ENCODE peak calls at places on chromosomes 1 and 21, in six cellular contexts. One of them, this sample, is unnamed.

GRCh38 chr21:44380876-44381275 is 27.5 kb downstream of the TRPM2 start:
- DNase-seq in right lobe of liver: no peak
- DNase-seq in stimulated activated CD4-positive, alpha-beta T cell treated with anti-CD3 and anti-CD28 coated beads, Interleukin-12 subunit alpha, Interleukin-12 subunit beta, amount 100 ng/mL, for 4 hours: no peak
- DNase-seq in DMS79 treated with DMSO at 0.1 percent for 48 hours: no peak
- DNase-seq in pons: no peak
- DNase-seq in stimulated activated CD8-positive, alpha-beta memory T cell treated with anti-CD3 and anti-CD28 coated beads, Interleukin-4, amount 100 ng/mL, for 1 hour: no peak
- DNase-seq in this sample: no peak

GRCh38 chr21:38351961-38352521 is 95.2 kb downstream of the KCNJ15 start:
- DNase-seq in right lobe of liver: no peak
- DNase-seq in stimulated activated CD4-positive, alpha-beta T cell treated with anti-CD3 and anti-CD28 coated beads, Interleukin-12 subunit alpha, Interleukin-12 subunit beta, amount 100 ng/mL, for 4 hours: no peak
- DNase-seq in DMS79 treated with DMSO at 0.1 percent for 48 hours: no peak
- DNase-seq in pons: no peak
- DNase-seq in stimulated activated CD8-positive, alpha-beta memory T cell treated with anti-CD3 and anti-CD28 coated beads, Interleukin-4, amount 100 ng/mL, for 1 hour: no peak
- DNase-seq in this sample: no peak

GRCh38 chr1:207084701-207085180 is 3.9 kb upstream of the C4BPB start:
- DNase-seq in right lobe of liver: no peak
- DNase-seq in stimulated activated CD4-positive, alpha-beta T cell treated with anti-CD3 and anti-CD28 coated beads, Interleukin-12 subunit alpha, Interleukin-12 subunit beta, amount 100 ng/mL, for 4 hours: peak; percentile 28
- DNase-seq in DMS79 treated with DMSO at 0.1 percent for 48 hours: peak; percentile 38
- DNase-seq in pons: peak; percentile 75
- DNase-seq in stimulated activated CD8-positive, alpha-beta memory T cell treated with anti-CD3 and anti-CD28 coated beads, Interleukin-4, amount 100 ng/mL, for 1 hour: peak; percentile 20
- DNase-seq in this sample: peak; percentile 0

GRCh38 chr1:7749126-7749525 is 22.0 kb upstream of the VAMP3 start:
- DNase-seq in right lobe of liver: no peak
- DNase-seq in stimulated activated CD4-positive, alpha-beta T cell treated with anti-CD3 and anti-CD28 coated beads, Interleukin-12 subunit alpha, Interleukin-12 subunit beta, amount 100 ng/mL, for 4 hours: no peak
- DNase-seq in DMS79 treated with DMSO at 0.1 percent for 48 hours: no peak
- DNase-seq in pons: no peak
- DNase-seq in stimulated activated CD8-positive, alpha-beta memory T cell treated with anti-CD3 and anti-CD28 coated beads, Interleukin-4, amount 100 ng/mL, for 1 hour: no peak
- DNase-seq in this sample: no peak

GRCh38 chr1:218421531-218421930 is 76.4 kb downstream of the TGFB2 start:
- DNase-seq in right lobe of liver: no peak
- DNase-seq in stimulated activated CD4-positive, alpha-beta T cell treated with anti-CD3 and anti-CD28 coated beads, Interleukin-12 subunit alpha, Interleukin-12 subunit beta, amount 100 ng/mL, for 4 hours: no peak
- DNase-seq in DMS79 treated with DMSO at 0.1 percent for 48 hours: no peak
- DNase-seq in pons: no peak
- DNase-seq in stimulated activated CD8-positive, alpha-beta memory T cell treated with anti-CD3 and anti-CD28 coated beads, Interleukin-4, amount 100 ng/mL, for 1 hour: no peak
- DNase-seq in this sample: no peak

GRCh38 chr21:43335119-43335518 is 91.8 kb downstream of the SIK1 start:
- DNase-seq in right lobe of liver: no peak
- DNase-seq in stimulated activated CD4-positive, alpha-beta T cell treated with anti-CD3 and anti-CD28 coated beads, Interleukin-12 subunit alpha, Interleukin-12 subunit beta, amount 100 ng/mL, for 4 hours: no peak
- DNase-seq in DMS79 treated with DMSO at 0.1 percent for 48 hours: no peak
- DNase-seq in pons: no peak
- DNase-seq in stimulated activated CD8-positive, alpha-beta memory T cell treated with anti-CD3 and anti-CD28 coated beads, Interleukin-4, amount 100 ng/mL, for 1 hour: no peak
- DNase-seq in this sample: no peak

GRCh38 chr1:6128276-6129081 is 51.6 kb downstream of the CHD5 start:
- DNase-seq in right lobe of liver: peak; percentile 15
- DNase-seq in stimulated activated CD4-positive, alpha-beta T cell treated with anti-CD3 and anti-CD28 coated beads, Interleukin-12 subunit alpha, Interleukin-12 subunit beta, amount 100 ng/mL, for 4 hours: no peak
- DNase-seq in DMS79 treated with DMSO at 0.1 percent for 48 hours: no peak
- DNase-seq in pons: no peak
- DNase-seq in stimulated activated CD8-positive, alpha-beta memory T cell treated with anti-CD3 and anti-CD28 coated beads, Interleukin-4, amount 100 ng/mL, for 1 hour: no peak
- DNase-seq in this sample: no peak

GRCh38 chr1:61951731-61952585 is 209.7 kb downstream of the PATJ start:
- DNase-seq in right lobe of liver: no peak
- DNase-seq in stimulated activated CD4-positive, alpha-beta T cell treated with anti-CD3 and anti-CD28 coated beads, Interleukin-12 subunit alpha, Interleukin-12 subunit beta, amount 100 ng/mL, for 4 hours: no peak
- DNase-seq in DMS79 treated with DMSO at 0.1 percent for 48 hours: no peak
- DNase-seq in pons: no peak
- DNase-seq in stimulated activated CD8-positive, alpha-beta memory T cell treated with anti-CD3 and anti-CD28 coated beads, Interleukin-4, amount 100 ng/mL, for 1 hour: no peak
- DNase-seq in this sample: peak; percentile 46

GRCh38 chr1:61538228-61538627 is 186.7 kb downstream of the TM2D1 start:
- DNase-seq in right lobe of liver: no peak
- DNase-seq in stimulated activated CD4-positive, alpha-beta T cell treated with anti-CD3 and anti-CD28 coated beads, Interleukin-12 subunit alpha, Interleukin-12 subunit beta, amount 100 ng/mL, for 4 hours: no peak
- DNase-seq in DMS79 treated with DMSO at 0.1 percent for 48 hours: no peak
- DNase-seq in pons: no peak
- DNase-seq in stimulated activated CD8-positive, alpha-beta memory T cell treated with anti-CD3 and anti-CD28 coated beads, Interleukin-4, amount 100 ng/mL, for 1 hour: no peak
- DNase-seq in this sample: no peak

GRCh38 chr1:231757101-231757404 is 130.5 kb downstream of the DISC1 start:
- DNase-seq in right lobe of liver: no peak
- DNase-seq in stimulated activated CD4-positive, alpha-beta T cell treated with anti-CD3 and anti-CD28 coated beads, Interleukin-12 subunit alpha, Interleukin-12 subunit beta, amount 100 ng/mL, for 4 hours: no peak
- DNase-seq in DMS79 treated with DMSO at 0.1 percent for 48 hours: no peak
- DNase-seq in pons: no peak
- DNase-seq in stimulated activated CD8-positive, alpha-beta memory T cell treated with anti-CD3 and anti-CD28 coated beads, Interleukin-4, amount 100 ng/mL, for 1 hour: no peak
- DNase-seq in this sample: no peak

GRCh38 chr1:77874804-77875445 is 13.5 kb upstream of the NEXN start:
- DNase-seq in right lobe of liver: no peak
- DNase-seq in stimulated activated CD4-positive, alpha-beta T cell treated with anti-CD3 and anti-CD28 coated beads, Interleukin-12 subunit alpha, Interleukin-12 subunit beta, amount 100 ng/mL, for 4 hours: no peak
- DNase-seq in DMS79 treated with DMSO at 0.1 percent for 48 hours: no peak
- DNase-seq in pons: no peak
- DNase-seq in stimulated activated CD8-positive, alpha-beta memory T cell treated with anti-CD3 and anti-CD28 coated beads, Interleukin-4, amount 100 ng/mL, for 1 hour: no peak
- DNase-seq in this sample: no peak

GRCh38 chr1:150194381-150195031 is 41.4 kb downstream of the ANP32E start:
- DNase-seq in right lobe of liver: no peak
- DNase-seq in stimulated activated CD4-positive, alpha-beta T cell treated with anti-CD3 and anti-CD28 coated beads, Interleukin-12 subunit alpha, Interleukin-12 subunit beta, amount 100 ng/mL, for 4 hours: no peak
- DNase-seq in DMS79 treated with DMSO at 0.1 percent for 48 hours: no peak
- DNase-seq in pons: no peak
- DNase-seq in stimulated activated CD8-positive, alpha-beta memory T cell treated with anti-CD3 and anti-CD28 coated beads, Interleukin-4, amount 100 ng/mL, for 1 hour: no peak
- DNase-seq in this sample: no peak

GRCh38 chr1:218886472-218886871 is 287.2 kb upstream of the LYPLAL1 start:
- DNase-seq in right lobe of liver: no peak
- DNase-seq in stimulated activated CD4-positive, alpha-beta T cell treated with anti-CD3 and anti-CD28 coated beads, Interleukin-12 subunit alpha, Interleukin-12 subunit beta, amount 100 ng/mL, for 4 hours: no peak
- DNase-seq in DMS79 treated with DMSO at 0.1 percent for 48 hours: no peak
- DNase-seq in pons: peak; percentile 43
- DNase-seq in stimulated activated CD8-positive, alpha-beta memory T cell treated with anti-CD3 and anti-CD28 coated beads, Interleukin-4, amount 100 ng/mL, for 1 hour: no peak
- DNase-seq in this sample: no peak

GRCh38 chr1:53349968-53350852 is 22.3 kb upstream of the LRP8 start:
- DNase-seq in right lobe of liver: peak; percentile 0
- DNase-seq in stimulated activated CD4-positive, alpha-beta T cell treated with anti-CD3 and anti-CD28 coated beads, Interleukin-12 subunit alpha, Interleukin-12 subunit beta, amount 100 ng/mL, for 4 hours: no peak
- DNase-seq in DMS79 treated with DMSO at 0.1 percent for 48 hours: no peak
- DNase-seq in pons: no peak
- DNase-seq in stimulated activated CD8-positive, alpha-beta memory T cell treated with anti-CD3 and anti-CD28 coated beads, Interleukin-4, amount 100 ng/mL, for 1 hour: no peak
- DNase-seq in this sample: no peak

GRCh38 chr1:5994713-5995621 is 2.7 kb upstream of the NPHP4 start:
- DNase-seq in right lobe of liver: no peak
- DNase-seq in stimulated activated CD4-positive, alpha-beta T cell treated with anti-CD3 and anti-CD28 coated beads, Interleukin-12 subunit alpha, Interleukin-12 subunit beta, amount 100 ng/mL, for 4 hours: peak; percentile 40
- DNase-seq in DMS79 treated with DMSO at 0.1 percent for 48 hours: no peak
- DNase-seq in pons: no peak
- DNase-seq in stimulated activated CD8-positive, alpha-beta memory T cell treated with anti-CD3 and anti-CD28 coated beads, Interleukin-4, amount 100 ng/mL, for 1 hour: peak; percentile 36
- DNase-seq in this sample: no peak

This sample was measured in cerebellar nuclear complex.